ENCODE peak calls at places on chromosomes 1 and 21, in four cellular contexts. O is SK-N-SH, T is HepG2, K is K562. M is an unnamed sample.

GRCh38 chr1:25610822-25611630 is 5.6 kb upstream of the MAN1C1 start:
- DNase-seq in K (no peak), T (no peak), O (peak), M (peak)

GRCh38 chr1:25194576-25195020 is 37.7 kb downstream of the SYF2 start:
- DNase-seq in T (no peak), O (no peak), K (no peak), M (no peak)

GRCh38 chr1:238252033-238252802 is 361.5 kb upstream of the ZP4 start:
- DNase-seq in O (peak), T (no peak), K (peak), M (no peak)

GRCh38 chr1:204806943-204807624 is 63.6 kb upstream of the NFASC start:
- DNase-seq in O (peak), K (peak), T (peak), M (peak)

GRCh38 chr1:102833171-102833570 is 275.2 kb downstream of the COL11A1 start:
- DNase-seq in T (no peak), O (no peak), K (no peak), M (no peak)

GRCh38 chr1:227885648-227886502 is 61.9 kb downstream of the WNT9A start:
- DNase-seq in T (no peak), K (peak), O (peak), M (peak)

GRCh38 chr1:203076031-203076511 is 9.7 kb downstream of the MYOG start:
- DNase-seq in T (no peak), O (no peak), K (no peak), M (no peak)

GRCh38 chr1:204828352-204828850 is 42.3 kb upstream of the NFASC start:
- DNase-seq in O (peak), T (peak), K (peak), M (no peak)

GRCh38 chr1:50251592-50252165 is 143.0 kb downstream of the ELAVL4 start:
- DNase-seq in K (no peak), O (peak), T (no peak), M (no peak)

GRCh38 chr1:102578806-102579205 is 529.5 kb downstream of the COL11A1 start:
- DNase-seq in T (no peak), O (no peak), K (no peak), M (no peak)

GRCh38 chr1:204289280-204289679 is 70.4 kb downstream of the PLEKHA6 start:
- DNase-seq in O (peak), T (no peak), K (no peak), M (no peak)

GRCh38 chr1:2124446-2125198 is 70.0 kb downstream of the FAAP20 start:
- DNase-seq in O (no peak), T (no peak), K (no peak), M (no peak)

GRCh38 chr1:118151312-118151937 is 33.6 kb downstream of the SPAG17 start:
- DNase-seq in K (peak), T (peak), O (peak), M (peak)

GRCh38 chr1:46302091-46303037 is 1.1 kb downstream of the LRRC41 start:
- DNase-seq in K (peak), T (peak), O (peak), M (no peak)

GRCh38 chr1:94863919-94864318 is 43.8 kb downstream of the SLC44A3 start:
- DNase-seq in O (no peak), T (peak), K (no peak), M (peak)

GRCh38 chr1:111221633-111222286 is 5.8 kb upstream of the CHI3L2 start:
- DNase-seq in T (no peak), K (no peak), O (no peak), M (no peak)

GRCh38 chr1:150280138-150280707 is 2.1 kb upstream of the CIART start:
- DNase-seq in T (peak), K (no peak), O (no peak), M (no peak)

GRCh38 chr1:114286179-114286578 is 132.5 kb upstream of the SYT6 start:
- DNase-seq in O (no peak), K (no peak), T (no peak), M (no peak)

GRCh38 chr1:180915426-180915965 is 2.8 kb downstream of the KIAA1614 start:
- DNase-seq in K (no peak), T (no peak), O (no peak), M (no peak)

GRCh38 chr1:235397733-235398132 is 30.5 kb downstream of the TBCE start:
- DNase-seq in K (no peak), T (no peak), O (no peak), M (no peak)

GRCh38 chr1:232925421-232926202 is 24.8 kb upstream of the NTPCR start:
- DNase-seq in T (no peak), K (no peak), O (no peak), M (no peak)

GRCh38 chr1:162846256-162847212 is 14.4 kb downstream of the CCDC190 start:
- DNase-seq in O (no peak), K (no peak), T (no peak), M (no peak)

GRCh38 chr1:108575241-108575850 is 15.4 kb downstream of the EEIG2 start:
- DNase-seq in T (no peak), O (no peak), K (no peak), M (no peak)

GRCh38 chr21:35603471-35603870 is 456.9 kb downstream of the SETD4 start:
- DNase-seq in T (no peak), K (no peak), O (no peak), M (no peak)

GRCh38 chr1:150551784-150552691 is 2.8 kb downstream of the ADAMTSL4 start:
- DNase-seq in K (peak), T (peak), O (no peak), M (no peak)

GRCh38 chr1:29783501-29784275 is 547.4 kb downstream of the PTPRU start:
- DNase-seq in O (peak), T (no peak), K (no peak), M (no peak)

GRCh38 chr1:188243456-188243855 is 1414.7 kb downstream of the PLA2G4A start:
- DNase-seq in K (no peak), O (no peak), T (no peak), M (no peak)

GRCh38 chr21:34524671-34525601 is 12.9 kb upstream of the KCNE1 start:
- DNase-seq in O (no peak), T (no peak), K (no peak), M (no peak)

DNA sequence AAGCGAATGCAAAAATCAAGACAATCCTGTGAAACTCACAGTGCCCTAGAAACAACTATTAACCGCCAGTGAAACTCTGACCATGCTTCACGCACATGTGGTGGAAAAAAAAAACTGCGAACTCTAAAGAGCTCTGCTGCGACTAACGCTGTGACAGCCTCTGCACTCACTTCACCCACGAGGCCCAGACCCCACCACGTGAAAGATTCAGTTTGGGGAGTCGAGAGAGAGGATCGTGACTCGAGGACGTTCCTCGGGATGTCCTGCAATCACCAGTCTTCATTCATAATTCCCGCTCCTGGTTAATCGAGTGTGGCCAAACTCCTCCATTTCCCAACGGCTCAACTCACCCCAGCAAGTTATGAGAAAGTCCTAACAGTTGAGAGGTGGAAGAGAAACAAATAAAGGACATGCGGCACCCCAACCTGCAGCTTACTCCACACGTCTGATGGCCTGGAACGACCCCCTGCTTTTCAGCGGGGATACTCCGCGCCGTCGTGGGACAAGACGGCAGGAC is 1.1 kb downstream of the SERBP1 start:
- DNase-seq in K (no peak), T (no peak), O (peak), M (no peak)
- TF ChIP-seq ELF1 in K (no peak), T (no peak), O (no peak), M (no peak)

GRCh38 chr1:206909883-206910318 is 11.8 kb downstream of the FCMR start:
- DNase-seq in T (no peak), K (no peak), O (no peak), M (no peak)
- TF ChIP-seq REST in T (no peak), K (no peak), O (no peak), M (no peak)

GRCh38 chr1:220942278-220942677 is 63.0 kb downstream of the HLX start:
- DNase-seq in O (no peak), K (no peak), T (no peak), M (no peak)
- H3K27ac ChIP-seq in O (no peak), K (no peak), T (no peak), M (no peak)

GRCh38 chr1:161045749-161046573 is at the start of gene USF1:
- DNase-seq in K (peak), T (peak), O (peak), M (peak)

GRCh38 chr1:161046574-161047167 is 894 bp upstream of the USF1 start:
- DNase-seq in O (no peak), T (no peak), K (no peak), M (no peak)

GRCh38 chr1:161047436-161048420 is 2.0 kb upstream of the USF1 start:
- DNase-seq in K (no peak), T (no peak), O (no peak), M (no peak)

GRCh38 chr1:161044535-161044907 is 1.3 kb downstream of the USF1 start:
- DNase-seq in O (no peak), K (no peak), T (no peak), M (no peak)

GRCh38 chr1:161044908-161045748 is 649 bp downstream of the USF1 start:
- DNase-seq in O (peak), T (peak), K (peak), M (no peak)
- TF ChIP-seq ELF1 in O (no peak), T (peak), K (no peak), M (no peak)

GRCh38 chr1:39282537-39283216 is 78.2 kb downstream of the MACF1 start:
- DNase-seq in T (peak), O (no peak), K (no peak), M (no peak)
- TF ChIP-seq REST in T (no peak), O (no peak), K (no peak), M (no peak)

DNA sequence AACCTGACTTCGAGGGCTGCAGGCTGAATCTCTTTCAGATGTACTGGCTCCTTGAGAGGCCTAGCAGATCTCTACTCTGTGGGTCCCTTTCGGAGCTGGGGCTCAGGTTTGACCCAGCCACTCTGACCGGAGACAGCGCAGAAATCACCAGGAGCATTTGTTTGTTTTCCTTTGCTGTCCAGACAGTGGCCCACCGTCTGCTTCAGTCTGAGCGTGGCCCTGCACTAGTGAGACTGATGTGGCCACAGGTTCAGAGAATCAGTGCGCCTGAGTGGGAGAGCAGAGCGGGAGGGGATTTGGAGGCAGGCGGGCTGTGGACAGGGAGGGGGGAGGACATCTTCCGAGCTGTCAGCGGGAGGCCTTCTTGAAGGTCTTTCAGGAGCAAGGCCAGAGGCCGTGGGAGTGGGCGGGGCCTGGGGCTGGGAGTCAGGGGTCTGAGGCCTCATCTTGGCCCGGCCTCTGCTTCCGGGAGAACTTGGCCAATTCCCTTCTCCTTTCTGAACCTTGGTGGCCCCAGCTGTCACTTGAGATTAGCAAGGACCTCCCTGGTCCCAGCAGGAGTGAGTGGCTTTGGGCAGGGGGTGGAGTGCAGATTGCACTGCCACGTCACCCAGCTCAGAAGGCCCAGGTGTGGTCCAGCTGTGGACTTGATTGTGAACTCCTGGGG is 8.1 kb downstream of the TNFRSF1B start:
- DNase-seq in O (no peak), K (peak), T (no peak), M (no peak)
- H3K27ac ChIP-seq in O (no peak), K (peak), T (no peak), M (no peak)

GRCh38 chr1:195462646-195463045 is 1145.6 kb downstream of the KCNT2 start:
- DNase-seq in T (no peak), K (no peak), O (no peak), M (no peak)
- TF ChIP-seq ELF1 in T (no peak), K (no peak), O (no peak), M (no peak)

GRCh38 chr1:41512701-41513387 is 28.4 kb upstream of the EDN2 start:
- DNase-seq in O (no peak), T (no peak), K (no peak), M (no peak)
- TF ChIP-seq REST in O (no peak), T (no peak), K (no peak), M (no peak)

M was measured in HCT116.